ENCODE peak calls at places on chromosomes 13 and 19, in six cellular contexts. P, L, M, T, C and K are unnamed samples.

GRCh38 chr13:113783966-113784644 is 25.1 kb downstream of the TMEM255B start:
- DNase-seq in C (no peak), P (no peak), T (no peak), M (peak), L (no peak), K (no peak)

GRCh38 chr13:63389756-63390155 is 1974.1 kb upstream of the PCDH20 start:
- DNase-seq in M (no peak), C (no peak), T (no peak), L (peak), P (no peak), K (no peak)

GRCh38 chr13:59700281-59700680 is 463.4 kb downstream of the DIAPH3 start:
- DNase-seq in P (no peak), M (no peak), L (peak), T (no peak), C (no peak), K (no peak)

GRCh38 chr19:9362905-9363304 is at the start of gene ZNF177:
- DNase-seq in P (no peak), M (no peak), T (no peak), L (no peak), C (no peak), K (no peak)

GRCh38 chr13:31538067-31539042 is 201.0 kb upstream of the RXFP2 start:
- DNase-seq in T (no peak), M (no peak), L (peak), P (peak), C (no peak), K (no peak)

GRCh38 chr19:18940791-18941627 is at the start of gene HOMER3:
- DNase-seq in C (peak), L (no peak), P (peak), T (peak), M (peak), K (peak)

GRCh38 chr19:9945319-9945966 is 9.1 kb upstream of the OLFM2 start:
- DNase-seq in C (no peak), L (no peak), T (peak), M (no peak), P (no peak), K (no peak)

GRCh38 chr13:37747071-37747612 is 122.4 kb downstream of the TRPC4 start:
- DNase-seq in C (peak), T (no peak), P (no peak), M (no peak), L (peak), K (no peak)

GRCh38 chr13:105139380-105140285 is 1395.8 kb downstream of the EFNB2 start:
- DNase-seq in L (peak), P (no peak), C (peak), T (peak), M (peak), K (peak)

GRCh38 chr13:94641432-94641941 is 39.8 kb downstream of the GPR180 start:
- DNase-seq in L (peak), C (peak), P (no peak), M (no peak), T (no peak), K (no peak)

GRCh38 chr13:29502391-29503008 is 93.0 kb downstream of the SLC7A1 start:
- DNase-seq in P (no peak), T (no peak), L (no peak), C (no peak), M (peak), K (no peak)

GRCh38 chr13:109381546-109382180 is 404.7 kb downstream of the IRS2 start:
- DNase-seq in M (no peak), L (no peak), C (no peak), P (no peak), T (no peak), K (no peak)

GRCh38 chr19:3404324-3405260 is 38.2 kb downstream of the NFIC start:
- DNase-seq in L (no peak), M (peak), P (no peak), T (peak), C (no peak), K (no peak)

GRCh38 chr13:41502021-41502420 is 44.7 kb downstream of the RGCC start:
- DNase-seq in M (no peak), P (no peak), T (no peak), C (no peak), L (no peak), K (no peak)

GRCh38 chr13:97120976-97121375 is 101.2 kb upstream of the MBNL2 start:
- DNase-seq in M (no peak), T (no peak), C (no peak), L (no peak), P (no peak), K (no peak)

GRCh38 chr19:45428385-45429231 is 4.9 kb upstream of the ERCC1 start:
- DNase-seq in M (no peak), P (peak), T (no peak), C (no peak), L (no peak), K (no peak)

GRCh38 chr19:41299755-41300089 is 10.2 kb upstream of the CCDC97 start:
- DNase-seq in M (no peak), C (no peak), T (no peak), L (no peak), P (no peak), K (no peak)

GRCh38 chr19:28966737-28967401 is 246.1 kb downstream of the UQCRFS1 start:
- DNase-seq in C (no peak), P (no peak), M (no peak), L (no peak), T (no peak), K (no peak)

GRCh38 chr19:10316229-10317044 is 622 bp upstream of the FDX2 start:
- DNase-seq in L (no peak), P (no peak), M (no peak), C (peak), T (no peak), K (no peak)

GRCh38 chr19:41195675-41196497 is 2.9 kb downstream of the CYP2S1 start:
- DNase-seq in L (peak), M (no peak), P (no peak), T (no peak), C (no peak), K (no peak)

GRCh38 chr19:30423481-30423880 is 51.3 kb downstream of the ZNF536 start:
- DNase-seq in M (no peak), L (no peak), T (no peak), P (no peak), C (no peak), K (no peak)

GRCh38 chr13:108155185-108156106 is 59.9 kb downstream of the LIG4 start:
- DNase-seq in P (peak), L (peak), C (peak), M (no peak), T (no peak), K (peak)

GRCh38 chr19:55400281-55401087 is 7.1 kb downstream of the UBE2S start:
- DNase-seq in C (no peak), T (peak), M (no peak), P (no peak), L (no peak), K (no peak)

GRCh38 chr13:24307211-24308067 is 1.9 kb upstream of the C1QTNF9 start:
- DNase-seq in P (no peak), L (no peak), T (no peak), M (no peak), C (no peak), K (no peak)

GRCh38 chr19:39310558-39311311 is 9.9 kb downstream of the LRFN1 start:
- DNase-seq in C (no peak), P (no peak), M (peak), L (no peak), T (no peak), K (no peak)